ENCODE peak calls at places on chromosome 4, in seven cellular contexts. Z is type B pancreatic cell, K is foreskin fibroblast, O is body of pancreas, W is ovary, J is choroid plexus epithelial cell, Q is IMR-90. L is an unnamed sample.

GRCh38 chr4:1928356-1929235 is 57.4 kb downstream of the NSD2 start:
- DNase-seq in Z (no peak), K (no peak), O (no peak), W (no peak), J (no peak), Q (peak; percentile 27), L (no peak)

GRCh38 chr4:141132689-141133145 is 552 bp downstream of the RNF150 start:
- DNase-seq in Z (peak; percentile 72), K (peak; percentile 61), O (peak; percentile 19), W (peak; percentile 58), J (no peak), Q (peak; percentile 29), L (no peak)

GRCh38 chr4:7782783-7783182 is 156.9 kb downstream of the AFAP1 start:
- DNase-seq in Z (no peak), K (no peak), O (no peak), W (no peak), J (peak; percentile 59), Q (no peak), L (no peak)

GRCh38 chr4:2046031-2046961 is 12.8 kb upstream of the NAT8L start:
- DNase-seq in Z (peak; percentile 65), K (no peak), O (no peak), W (no peak), J (no peak), Q (no peak), L (no peak)

GRCh38 chr4:172134536-172134935 is 321.3 kb downstream of the GALNTL6 start:
- DNase-seq in Z (no peak), K (peak; percentile 41), O (no peak), W (no peak), J (peak; percentile 5), Q (no peak), L (no peak)

GRCh38 chr4:54085284-54085683 is 14.7 kb upstream of the GSX2 start:
- DNase-seq in Z (no peak), K (peak; percentile 95), O (no peak), W (no peak), J (peak; percentile 93), Q (peak; percentile 92), L (peak; percentile 76)

GRCh38 chr4:38084984-38085383 is 124.8 kb downstream of the PTTG2 start:
- DNase-seq in Z (no peak), K (no peak), O (no peak), W (no peak), J (no peak), Q (no peak), L (no peak)

GRCh38 chr4:6972911-6973310 is 63.3 kb downstream of the TBC1D14 start:
- DNase-seq in Z (no peak), K (peak; percentile 19), O (no peak), W (no peak), J (peak; percentile 41), Q (peak; percentile 47), L (no peak)

GRCh38 chr4:138235419-138235952 is 6.7 kb downstream of the SLC7A11 start:
- DNase-seq in Z (no peak), K (peak; percentile 78), O (no peak), W (no peak), J (peak; percentile 80), Q (peak; percentile 97), L (no peak)

GRCh38 chr4:67343162-67343561 is 202.1 kb downstream of the CENPC start:
- DNase-seq in Z (no peak), K (no peak), O (no peak), W (no peak), J (no peak), Q (no peak), L (no peak)

GRCh38 chr4:13547563-13548041 is 3.3 kb upstream of the NKX3-2 start:
- DNase-seq in Z (no peak), K (no peak), O (no peak), W (no peak), J (no peak), Q (no peak), L (no peak)

GRCh38 chr4:76545161-76545884 is 110.3 kb downstream of the SHROOM3 start:
- DNase-seq in Z (no peak), K (no peak), O (no peak), W (no peak), J (peak; percentile 57), Q (peak; percentile 45), L (no peak)

GRCh38 chr4:109434007-109434792 is 585 bp downstream of the SEC24B start:
- DNase-seq in Z (peak; percentile 69), K (peak; percentile 61), O (peak; percentile 48), W (peak; percentile 39), J (peak; percentile 33), Q (peak; percentile 18), L (no peak)

GRCh38 chr4:37475087-37475486 is 211.1 kb downstream of the RELL1 start:
- DNase-seq in Z (no peak), K (no peak), O (no peak), W (no peak), J (no peak), Q (no peak), L (no peak)

GRCh38 chr4:123896446-123897071 is 500.0 kb downstream of the SPRY1 start:
- DNase-seq in Z (no peak), K (no peak), O (no peak), W (no peak), J (peak; percentile 6), Q (no peak), L (no peak)

GRCh38 chr4:173464486-173464885 is 65.5 kb downstream of the HAND2 start:
- DNase-seq in Z (no peak), K (no peak), O (no peak), W (no peak), J (no peak), Q (no peak), L (no peak)

GRCh38 chr4:139675651-139676050 is 10.0 kb downstream of the MGST2 start:
- DNase-seq in Z (no peak), K (peak; percentile 50), O (no peak), W (no peak), J (no peak), Q (no peak), L (no peak)

GRCh38 chr4:18021720-18022571 is at the start of gene LCORL:
- DNase-seq in Z (peak; percentile 93), K (peak; percentile 99), O (peak; percentile 97), W (peak; percentile 93), J (peak; percentile 98), Q (peak; percentile 95), L (peak; percentile 94)
- TF ChIP-seq CTCF in Z (peak; percentile 39), K (no peak), O (peak; percentile 44), W (no peak), J (peak; percentile 8), Q (no peak), L (peak; percentile 13)

GRCh38 chr4:128776794-128777216 is 32.7 kb upstream of the JADE1 start:
- DNase-seq in Z (no peak), K (peak; percentile 96), O (peak; percentile 35), W (peak; percentile 29), J (peak; percentile 93), Q (peak; percentile 95), L (no peak)

GRCh38 chr4:128782875-128783614 is 26.5 kb upstream of the JADE1 start:
- DNase-seq in Z (no peak), K (peak; percentile 35), O (no peak), W (no peak), J (peak; percentile 81), Q (peak; percentile 58), L (no peak)

GRCh38 chr4:128787509-128788311 is 21.8 kb upstream of the JADE1 start:
- DNase-seq in Z (no peak), K (no peak), O (no peak), W (no peak), J (peak; percentile 54), Q (peak; percentile 74), L (no peak)

GRCh38 chr4:128780688-128781087 is 28.8 kb upstream of the JADE1 start:
- DNase-seq in Z (no peak), K (no peak), O (no peak), W (no peak), J (no peak), Q (no peak), L (no peak)

GRCh38 chr4:128782076-128782715 is 27.3 kb upstream of the JADE1 start:
- DNase-seq in Z (no peak), K (peak; percentile 22), O (peak; percentile 13), W (no peak), J (no peak), Q (peak; percentile 37), L (no peak)
- TF ChIP-seq CTCF in Z (no peak), K (no peak), O (peak; percentile 32), W (no peak), J (no peak), Q (no peak), L (peak; percentile 31)

GRCh38 chr4:889516-889915 is 42.6 kb downstream of the GAK start:
- DNase-seq in Z (no peak), K (no peak), O (no peak), W (no peak), J (no peak), Q (no peak), L (no peak)

GRCh38 chr4:892780-893179 is 39.3 kb downstream of the GAK start:
- DNase-seq in Z (no peak), K (no peak), O (no peak), W (no peak), J (no peak), Q (no peak), L (no peak)

GRCh38 chr4:893276-893994 is 38.7 kb downstream of the GAK start:
- DNase-seq in Z (no peak), K (no peak), O (no peak), W (no peak), J (no peak), Q (no peak), L (no peak)

GRCh38 chr4:890036-890695 is 42.0 kb downstream of the GAK start:
- DNase-seq in Z (no peak), K (no peak), O (no peak), W (no peak), J (no peak), Q (no peak), L (no peak)

DNA sequence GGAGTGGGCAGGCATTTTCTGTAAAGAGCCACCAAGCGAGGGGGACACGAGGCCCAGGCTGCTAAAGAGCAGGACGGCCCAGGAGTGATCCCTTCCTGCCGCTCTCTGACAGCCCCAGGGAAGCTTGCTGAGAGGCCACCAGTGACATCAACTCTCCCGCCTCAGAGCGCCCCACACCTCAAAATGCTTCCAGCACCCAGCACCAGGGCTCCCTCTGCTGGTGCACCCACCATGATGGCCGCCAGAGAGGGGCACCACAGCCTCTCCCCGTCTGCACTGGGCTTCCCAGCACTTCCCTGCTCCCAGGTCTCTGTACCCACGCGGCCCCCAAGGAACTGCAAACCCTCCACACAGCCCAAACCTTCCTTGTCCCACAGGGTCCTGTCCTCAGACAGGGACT is 40.4 kb downstream of the GAK start:
- DNase-seq in Z (no peak), K (no peak), O (no peak), W (no peak), J (peak; percentile 18), Q (no peak), L (no peak)
- TF ChIP-seq CTCF in Z (peak; percentile 50), K (peak; percentile 9), O (no peak), W (no peak), J (peak; percentile 47), Q (peak; percentile 15), L (peak; percentile 10)

GRCh38 chr4:73620115-73620792 is at the start of gene RASSF6:
- DNase-seq in Z (no peak), K (peak; percentile 8), O (peak; percentile 92), W (peak; percentile 22), J (peak; percentile 27), Q (no peak), L (peak; percentile 72)
- TF ChIP-seq CTCF in Z (no peak), K (no peak), O (peak; percentile 30), W (no peak), J (no peak), Q (no peak), L (no peak)

GRCh38 chr4:60396680-60397079 is 803.4 kb upstream of the ADGRL3 start:
- DNase-seq in Z (no peak), K (no peak), O (no peak), W (no peak), J (no peak), Q (no peak), L (no peak)
- TF ChIP-seq CTCF in Z (no peak), K (no peak), O (no peak), W (no peak), J (no peak), Q (no peak), L (no peak)

L was measured in RWPE2.